ENCODE peak calls at places on chromosomes 11 and 22, in nine cellular contexts. R is NT2/D1; U is ascending aorta; K is effector memory CD4-positive, alpha-beta T cell; I is neuronal stem cell; A is adipocyte; J is ovary; S is left ventricle myocardium inferior; D is stomach. F is an unnamed sample. For H3K4me1 and H3K9me3, the result is how much of the 10 kb centered on the place peaks cover.

GRCh38 chr11:2213384-2213842 is 41.8 kb upstream of the TH start:
- DNase-seq in I (no peak), S (peak), D (no peak), U (no peak), A (no peak), J (no peak), K (no peak), R (no peak), F (no peak)

GRCh38 chr11:2096919-2097301 is 42.3 kb downstream of the IGF2 start:
- DNase-seq in R (no peak), J (no peak), S (no peak), U (no peak), K (no peak), I (no peak), A (peak), D (no peak), F (no peak)

GRCh38 chr11:85787809-85788805 is 22.8 kb downstream of the SYTL2 start:
- DNase-seq in S (no peak), U (no peak), K (no peak), R (no peak), D (no peak), J (no peak), A (no peak), I (no peak), F (no peak)

GRCh38 chr11:56841210-56841810 is 92.8 kb upstream of the OR9G4 start:
- DNase-seq in J (peak), R (peak), S (no peak), I (peak), A (peak), D (peak), K (no peak), U (no peak), F (no peak)

GRCh38 chr11:120337133-120337895 is 1.1 kb downstream of the ARHGEF12 start:
- DNase-seq in I (peak), J (peak), R (no peak), S (peak), U (no peak), A (peak), D (no peak), K (no peak), F (no peak)

GRCh38 chr22:20607157-20607907 is 99.9 kb downstream of the MED15 start:
- DNase-seq in R (no peak), A (no peak), I (no peak), K (no peak), S (no peak), U (no peak), D (no peak), J (no peak), F (no peak)

GRCh38 chr11:67632175-67632981 is 2.6 kb upstream of the NUDT8 start:
- DNase-seq in I (no peak), S (peak), D (peak), R (no peak), K (no peak), J (no peak), U (no peak), A (no peak), F (peak)

GRCh38 chr11:62142921-62143320 is 19.1 kb downstream of the INCENP start:
- DNase-seq in S (no peak), U (no peak), K (no peak), R (no peak), D (peak), A (no peak), J (peak), I (no peak), F (no peak)

GRCh38 chr22:43501951-43502874 is 90.4 kb downstream of the MPPED1 start:
- DNase-seq in K (no peak), I (no peak), U (no peak), D (no peak), A (no peak), R (no peak), S (no peak), J (no peak), F (no peak)

GRCh38 chr11:86214710-86215109 is 29.8 kb upstream of the EED start:
- DNase-seq in K (no peak), A (no peak), R (no peak), J (no peak), D (no peak), U (no peak), S (no peak), I (no peak), F (no peak)

GRCh38 chr11:20005747-20006146 is 154.5 kb downstream of the DBX1 start:
- DNase-seq in A (no peak), J (no peak), U (no peak), R (no peak), I (no peak), S (no peak), K (no peak), D (no peak), F (no peak)

GRCh38 chr22:50114221-50114981 is 24.6 kb downstream of the MOV10L1 start:
- DNase-seq in A (peak), S (no peak), U (no peak), K (no peak), I (no peak), R (no peak), D (no peak), J (no peak), F (no peak)

GRCh38 chr11:74474316-74474715 is 7.0 kb upstream of the KCNE3 start:
- DNase-seq in A (no peak), S (peak), J (peak), R (no peak), U (no peak), D (no peak), I (no peak), K (no peak), F (no peak)

GRCh38 chr11:118060879-118061278 is 16.0 kb upstream of the TMPRSS4 start:
- DNase-seq in I (no peak), J (no peak), A (no peak), U (no peak), S (peak), R (no peak), D (no peak), K (no peak), F (peak)

DNA sequence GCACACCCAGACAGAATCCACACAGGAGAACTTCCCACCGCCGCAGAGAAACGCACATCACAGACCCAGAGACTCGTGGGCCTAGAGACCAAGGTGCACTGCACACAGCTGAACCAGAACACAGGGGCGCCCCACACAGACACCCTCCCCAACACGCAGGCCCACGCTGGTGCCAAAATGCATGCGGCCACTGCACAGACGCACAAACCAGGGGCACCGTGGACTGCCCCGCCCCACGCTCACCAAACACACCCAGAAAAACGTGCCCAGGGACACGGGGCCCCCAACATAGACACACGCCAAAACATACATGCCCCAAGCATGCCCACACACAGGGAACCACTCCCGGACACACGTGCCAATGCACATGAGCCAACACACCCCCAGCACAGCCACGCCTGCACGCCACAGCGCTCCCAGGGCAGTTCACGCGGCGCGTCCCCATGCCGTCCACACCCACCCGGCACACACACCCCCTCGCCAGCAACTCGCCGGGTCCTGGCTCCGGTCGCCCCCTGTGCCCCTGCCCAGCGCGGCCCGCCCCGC is 7.8 kb downstream of the ELFN2 start:
- DNase-seq in I (no peak), R (no peak), A (no peak), J (no peak), U (no peak), K (no peak), S (no peak), D (no peak), F (no peak)
- H3K4me1 ChIP-seq in I (under half), R (under half), A (under half), J (under half), U (under half), K (under half), S (under half), D (under half), F (under half)

GRCh38 chr11:129770993-129771392 is 44.7 kb upstream of the TMEM45B start:
- DNase-seq in R (no peak), J (no peak), I (no peak), U (no peak), D (no peak), S (no peak), A (no peak), K (no peak), F (no peak)

GRCh38 chr11:129769059-129769458 is 46.6 kb upstream of the TMEM45B start:
- DNase-seq in J (no peak), S (no peak), R (no peak), D (no peak), U (no peak), I (no peak), K (no peak), A (no peak), F (no peak)

GRCh38 chr11:129767827-129768226 is 47.8 kb upstream of the TMEM45B start:
- DNase-seq in S (no peak), U (no peak), K (no peak), R (no peak), J (no peak), I (no peak), A (no peak), D (no peak), F (no peak)

GRCh38 chr11:129768356-129768755 is 47.3 kb upstream of the TMEM45B start:
- DNase-seq in D (no peak), K (no peak), I (no peak), R (no peak), U (no peak), A (no peak), S (no peak), J (no peak), F (no peak)

DNA sequence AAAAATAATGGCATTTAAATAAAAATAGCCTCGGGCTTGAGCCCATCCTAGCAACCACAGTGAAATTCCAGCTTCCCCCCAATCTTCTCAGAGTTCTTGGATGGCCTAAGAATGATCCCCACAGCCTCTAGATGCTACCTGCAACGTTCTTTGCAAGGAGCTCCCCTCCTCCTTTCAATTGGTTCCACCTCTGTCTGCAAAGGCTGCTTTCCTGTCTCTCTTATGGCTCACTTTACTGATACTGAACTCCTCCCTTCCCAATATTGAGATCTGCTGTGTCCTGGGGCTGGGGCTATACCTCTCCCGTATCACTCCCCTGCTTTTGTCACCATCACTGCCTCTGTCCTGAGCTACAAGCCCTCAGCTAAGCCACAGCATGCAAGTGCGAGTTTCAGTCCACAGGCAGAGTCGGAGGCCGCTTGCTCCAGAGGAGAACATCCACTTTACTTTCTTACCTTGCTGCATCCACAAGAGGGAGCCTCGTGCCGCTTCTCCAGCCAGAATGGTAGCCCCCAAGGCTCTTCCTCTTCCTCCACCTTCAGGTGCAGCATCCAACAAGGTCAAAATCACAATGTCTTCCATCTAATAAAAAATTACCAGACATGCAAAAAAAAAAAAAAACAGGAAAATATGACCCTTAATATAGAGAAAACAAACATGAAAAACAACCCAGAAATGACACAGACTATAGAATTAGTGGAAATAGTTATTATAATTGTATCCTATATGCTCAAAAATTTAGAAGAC is 48.6 kb upstream of the TMEM45B start:
- DNase-seq in A (peak), S (no peak), R (peak), D (peak), U (no peak), K (no peak), J (no peak), I (peak), F (no peak)
- H3K9me3 ChIP-seq in A (under half), S (under half), R (under half), D (under half), U (under half), K (under half), J (under half), I (under half), F (under half)

DNA sequence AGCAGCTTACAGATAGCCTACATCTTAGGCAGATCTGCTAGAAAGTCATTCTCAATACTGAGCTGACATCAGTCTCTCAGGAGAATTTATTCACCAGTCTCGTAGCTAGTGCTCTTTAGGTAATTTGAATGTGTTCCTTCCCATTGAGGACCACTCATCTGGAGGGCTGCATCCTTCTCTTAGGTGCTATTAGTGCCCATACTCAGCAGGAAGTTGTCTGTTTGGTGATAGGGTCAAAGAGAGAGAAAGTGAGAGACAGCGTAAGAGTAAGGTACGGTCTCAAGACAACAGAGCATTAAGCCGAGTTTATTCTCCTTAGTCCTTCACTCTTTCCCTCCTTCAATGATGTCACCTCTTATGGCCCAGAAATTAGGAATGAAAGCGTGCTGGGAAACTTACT is 186.2 kb upstream of the CCDC90B start:
- DNase-seq in R (no peak), K (no peak), U (no peak), J (no peak), S (no peak), A (no peak), D (no peak), I (no peak), F (no peak)
- H3K4me1 ChIP-seq in R (under half), K (under half), U (under half), J (under half), S (under half), A (under half), D (under half), I (under half), F (under half)

DNA sequence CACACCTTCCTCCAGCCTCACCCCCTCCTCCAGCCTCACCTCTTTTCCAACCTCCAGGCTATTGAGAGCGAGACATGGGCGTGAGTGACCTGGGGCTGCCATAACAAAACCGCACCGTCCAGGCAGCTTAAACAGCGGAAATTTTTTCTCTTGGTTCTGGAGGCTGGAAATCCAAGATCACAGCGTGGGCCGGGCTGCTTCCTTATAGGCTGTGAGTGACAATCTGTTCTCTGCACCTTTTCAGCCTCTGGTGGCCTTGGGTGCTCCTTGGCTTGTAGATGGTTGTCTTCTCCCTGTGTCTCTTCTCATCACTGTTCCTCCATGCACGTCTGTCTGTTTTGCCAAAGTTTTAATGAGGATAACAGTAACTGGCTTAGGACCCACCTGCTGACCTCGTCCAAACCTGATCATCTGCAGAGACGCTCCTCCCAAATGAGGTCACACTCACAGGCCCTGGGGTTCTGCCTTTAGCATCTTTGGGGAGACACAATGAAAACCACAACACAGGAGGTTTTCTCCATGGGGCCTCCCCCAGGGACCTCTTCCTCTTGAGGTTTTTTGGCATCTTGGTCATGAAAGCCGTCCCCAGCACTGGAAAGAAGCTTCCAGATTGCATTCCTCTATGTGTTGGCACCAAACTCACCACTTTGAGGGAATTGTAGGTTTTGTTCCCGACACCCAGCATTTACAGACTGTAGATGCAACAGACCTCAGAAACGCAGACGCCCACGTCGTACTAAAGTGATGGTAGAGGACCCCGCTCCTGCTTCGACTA is 878.1 kb downstream of the BRD1 start:
- DNase-seq in R (no peak), J (no peak), K (no peak), S (no peak), D (peak), U (no peak), A (no peak), I (no peak), F (no peak)
- H3K9me3 ChIP-seq in R (under half), J (under half), K (under half), S (under half), D (under half), U (under half), A (under half), I (under half), F (under half)